ENCODE peak calls at places on chromosome 4, in ten cellular contexts. C is mesenchymal stem cell; F is aorta; V is effector memory CD8-positive, alpha-beta T cell; H is sciatic nerve; M is NCI-H1105; Q is neural crest cell; K is NCI-H1436; G is CD8-positive, alpha-beta memory T cell; X is caudate nucleus. Z is an unnamed sample.
A peak's percentile ranks its signal among the peaks of the same experiment; 100 is the strongest.

GRCh38 chr4:38279650-38280322 is 319.6 kb downstream of the PTTG2 start:
- DNase-seq in F (no peak), Q (no peak), K (peak; percentile 7), M (no peak), H (no peak), V (no peak), X (no peak), C (no peak), G (no peak), Z (no peak)

GRCh38 chr4:38620527-38620926 is 43.5 kb upstream of the KLF3 start:
- DNase-seq in Q (no peak), H (no peak), F (no peak), V (no peak), C (no peak), X (no peak), K (no peak), M (no peak), G (no peak), Z (no peak)

GRCh38 chr4:71564775-71565174 is 219.1 kb downstream of the GC start:
- DNase-seq in F (no peak), C (no peak), Q (no peak), M (no peak), X (no peak), G (no peak), V (no peak), H (no peak), K (no peak), Z (no peak)

GRCh38 chr4:104491396-104491821 is 3.3 kb downstream of the CXXC4 start:
- DNase-seq in V (peak; percentile 54), M (no peak), C (peak; percentile 65), G (peak; percentile 40), Q (peak; percentile 54), X (peak; percentile 43), K (peak; percentile 47), F (peak; percentile 83), H (peak; percentile 67), Z (peak; percentile 54)

GRCh38 chr4:127055349-127055748 is 577.4 kb upstream of the INTU start:
- DNase-seq in K (no peak), M (peak; percentile 61), C (no peak), V (no peak), G (no peak), H (no peak), X (no peak), Q (no peak), F (no peak), Z (no peak)

GRCh38 chr4:166996216-166996615 is 238.1 kb downstream of the SPOCK3 start:
- DNase-seq in M (no peak), G (no peak), F (no peak), V (no peak), K (peak; percentile 25), C (no peak), Q (no peak), X (no peak), H (no peak), Z (no peak)

GRCh38 chr4:14787894-14788293 is 214.4 kb upstream of the CPEB2 start:
- DNase-seq in M (no peak), V (no peak), Q (no peak), H (no peak), F (no peak), C (peak; percentile 45), K (no peak), G (no peak), X (no peak), Z (peak; percentile 50)

GRCh38 chr4:174177536-174177935 is 105.9 kb downstream of the FBXO8 start:
- DNase-seq in X (no peak), F (no peak), H (no peak), K (no peak), M (no peak), G (no peak), Q (no peak), V (no peak), C (peak; percentile 55), Z (no peak)

GRCh38 chr4:139922625-139923024 is 231.4 kb downstream of the MAML3 start:
- DNase-seq in K (no peak), M (peak; percentile 52), F (no peak), V (no peak), Q (no peak), X (peak; percentile 82), H (no peak), C (no peak), G (no peak), Z (no peak)

GRCh38 chr4:16908377-16909021 is 10.1 kb upstream of the LDB2 start:
- DNase-seq in K (no peak), C (no peak), V (no peak), M (no peak), H (no peak), Q (no peak), F (no peak), X (no peak), G (no peak), Z (no peak)

GRCh38 chr4:85779165-85779564 is 304.2 kb downstream of the ARHGAP24 start:
- DNase-seq in C (peak; percentile 77), V (no peak), X (no peak), H (no peak), G (no peak), M (no peak), Q (no peak), F (no peak), K (no peak), Z (no peak)

GRCh38 chr4:184115399-184115798 is 102.3 kb downstream of the ENPP6 start:
- DNase-seq in Q (no peak), V (no peak), X (no peak), H (no peak), C (no peak), F (no peak), K (no peak), G (no peak), M (no peak), Z (no peak)

Z was measured in NB4.